ENCODE peak calls at places on chromosome 3, in six cellular contexts. V, U, G, W, B and J are unnamed samples.

GRCh38 chr3:139627759-139628158 is 50.0 kb downstream of the NMNAT3 start:
- DNase-seq in B (no peak), G (no peak), W (no peak), V (no peak), U (peak), J (peak)

GRCh38 chr3:113439576-113439975 is 1.7 kb downstream of the CFAP44 start:
- DNase-seq in U (peak), G (no peak), W (no peak), V (no peak), B (no peak), J (no peak)

GRCh38 chr3:169615833-169616232 is 47.7 kb downstream of the MECOM start:
- DNase-seq in G (no peak), V (no peak), B (no peak), U (no peak), W (no peak), J (no peak)

GRCh38 chr3:45426161-45426560 is 37.8 kb downstream of the LARS2 start:
- DNase-seq in B (no peak), V (no peak), W (no peak), U (no peak), G (no peak), J (no peak)

GRCh38 chr3:170057550-170057949 is 19.8 kb downstream of the GPR160 start:
- DNase-seq in W (no peak), G (no peak), V (no peak), U (no peak), B (no peak), J (no peak)

GRCh38 chr3:179608931-179609720 is 4.5 kb downstream of the NDUFB5 start:
- DNase-seq in W (no peak), B (no peak), G (no peak), U (no peak), V (no peak), J (no peak)

GRCh38 chr3:64639022-64639421 is 48.8 kb downstream of the ADAMTS9 start:
- DNase-seq in G (no peak), W (no peak), V (no peak), B (no peak), U (no peak), J (no peak)

GRCh38 chr3:11143476-11143875 is 10.8 kb upstream of the HRH1 start:
- DNase-seq in W (no peak), G (no peak), V (no peak), B (no peak), U (peak), J (no peak)

GRCh38 chr3:146308222-146308621 is 57.3 kb upstream of the PLSCR4 start:
- DNase-seq in U (peak), V (no peak), W (no peak), B (peak), G (no peak), J (no peak)

GRCh38 chr3:115381573-115381912 is 234.5 kb upstream of the ZBTB20 start:
- DNase-seq in B (no peak), V (peak), W (no peak), U (no peak), G (no peak), J (no peak)

GRCh38 chr3:186824430-186825139 is 17.9 kb upstream of the ADIPOQ start:
- DNase-seq in B (no peak), U (no peak), W (no peak), V (no peak), G (no peak), J (no peak)

GRCh38 chr3:36372534-36372935 is 7.8 kb upstream of the STAC start:
- DNase-seq in G (peak), W (no peak), V (no peak), U (peak), B (no peak), J (no peak)

GRCh38 chr3:127486337-127486944 is 104.1 kb downstream of the TPRA1 start:
- DNase-seq in G (no peak), U (no peak), W (no peak), V (no peak), B (no peak), J (no peak)

GRCh38 chr3:46405301-46406079 is 1.4 kb downstream of the CCR5AS start:
- DNase-seq in V (no peak), G (no peak), U (no peak), W (no peak), B (no peak), J (peak)

GRCh38 chr3:186722457-186722856 is 5.3 kb downstream of the KNG1 start:
- DNase-seq in W (no peak), B (no peak), V (no peak), G (peak), U (peak), J (no peak)